ENCODE peak calls at places on chromosome 2, in six cellular contexts. V, R, Y, J, U and N are unnamed samples.

GRCh38 chr2:43049836-43050796 is 176.3 kb downstream of the ZFP36L2 start:
- DNase-seq in R (no peak), Y (no peak), V (no peak), U (no peak), J (no peak), N (no peak)

GRCh38 chr2:112162341-112162740 is 24.2 kb downstream of the FBLN7 start:
- DNase-seq in V (no peak), J (no peak), Y (no peak), U (no peak), R (no peak), N (no peak)

GRCh38 chr2:43083710-43084698 is 142.4 kb downstream of the ZFP36L2 start:
- DNase-seq in U (peak; percentile 26), R (peak; percentile 55), Y (no peak), V (no peak), J (no peak), N (no peak)

GRCh38 chr2:63662028-63662804 is 73.5 kb downstream of the MDH1 start:
- DNase-seq in J (no peak), R (no peak), Y (no peak), U (no peak), V (no peak), N (no peak)

GRCh38 chr2:112149194-112149593 is 11.0 kb downstream of the FBLN7 start:
- DNase-seq in R (no peak), J (no peak), V (no peak), Y (no peak), U (no peak), N (no peak)

GRCh38 chr2:53633441-53633840 is 134.2 kb upstream of the CHAC2 start:
- DNase-seq in J (no peak), R (peak; percentile 20), Y (peak; percentile 18), V (no peak), U (no peak), N (no peak)

GRCh38 chr2:172211507-172211906 is 108.8 kb upstream of the DLX2 start:
- DNase-seq in Y (no peak), V (no peak), J (no peak), R (no peak), U (no peak), N (no peak)

GRCh38 chr2:215423234-215423633 is 12.6 kb downstream of the FN1 start:
- DNase-seq in V (no peak), R (no peak), U (no peak), J (no peak), Y (no peak), N (no peak)

GRCh38 chr2:241156997-241157441 is 6.8 kb downstream of the PPP1R7 start:
- DNase-seq in U (peak; percentile 70), J (no peak), R (no peak), V (no peak), Y (peak; percentile 89), N (no peak)

GRCh38 chr2:9347411-9347853 is 75.9 kb downstream of the ITGB1BP1 start:
- DNase-seq in Y (no peak), V (no peak), U (peak; percentile 50), J (no peak), R (no peak), N (no peak)